ENCODE peak calls at places on chromosome 1, in nine cellular contexts. Y is SJSA1, P is MM.1S, G is skeletal muscle cell, J is AG10803, L is LNCaP clone FGC, K is endothelial cell of umbilical vein, U is OCI-LY7, T is mammary epithelial cell. E is an unnamed sample.

GRCh38 chr1:239816090-239816812 is 275.4 kb upstream of the FMN2 start:
- DNase-seq in Y (peak; percentile 48), J (peak; percentile 41), K (no peak), T (peak; percentile 44), U (no peak), P (no peak), L (no peak), G (peak; percentile 43), E (no peak)

GRCh38 chr1:117669572-117669971 is 63.7 kb downstream of the TENT5C start:
- DNase-seq in K (no peak), G (no peak), U (no peak), Y (no peak), P (no peak), L (no peak), J (no peak), T (no peak), E (no peak)

GRCh38 chr1:214946615-214947014 is 135.9 kb upstream of the KCNK2 start:
- DNase-seq in L (no peak), Y (no peak), J (peak; percentile 54), U (no peak), T (no peak), G (no peak), K (no peak), P (no peak), E (no peak)

GRCh38 chr1:94903318-94904009 is 23.4 kb downstream of the CNN3 start:
- DNase-seq in P (no peak), U (no peak), L (no peak), K (no peak), J (peak; percentile 21), Y (no peak), T (no peak), G (no peak), E (no peak)

GRCh38 chr1:193932979-193933378 is 746.6 kb upstream of the B3GALT2 start:
- DNase-seq in T (no peak), P (no peak), L (no peak), U (no peak), K (no peak), J (no peak), G (no peak), Y (no peak), E (no peak)

GRCh38 chr1:87334351-87335174 is 5.9 kb downstream of the LMO4 start:
- DNase-seq in Y (peak; percentile 42), U (peak; percentile 30), P (peak; percentile 64), J (no peak), K (peak; percentile 39), T (peak; percentile 24), G (no peak), L (no peak), E (no peak)

GRCh38 chr1:37096523-37096922 is 62.2 kb upstream of the GRIK3 start:
- DNase-seq in J (no peak), T (no peak), G (no peak), P (no peak), U (peak; percentile 50), Y (no peak), L (no peak), K (peak; percentile 2), E (peak; percentile 34)

GRCh38 chr1:41803656-41804055 is 115.1 kb downstream of the HIVEP3 start:
- DNase-seq in K (no peak), G (no peak), J (no peak), Y (no peak), P (no peak), U (no peak), L (no peak), T (peak; percentile 55), E (no peak)

GRCh38 chr1:56188855-56189254 is 390.5 kb downstream of the PLPP3 start:
- DNase-seq in K (no peak), L (no peak), G (no peak), U (no peak), J (no peak), P (no peak), Y (no peak), T (no peak), E (no peak)

GRCh38 chr1:238681021-238681420 is 705.3 kb upstream of the CHRM3 start:
- DNase-seq in Y (no peak), K (no peak), T (peak; percentile 75), G (peak; percentile 70), U (no peak), P (no peak), J (peak; percentile 6), L (no peak), E (no peak)

GRCh38 chr1:53195913-53196484 is 625 bp upstream of the CPT2 start:
- DNase-seq in U (no peak), T (no peak), L (no peak), Y (no peak), J (no peak), G (no peak), P (no peak), K (no peak), E (no peak)
- H3K4me3 ChIP-seq in U (peak overlapping the region; percentile 78), T (peak overlapping the region; percentile 92), L (peak overlapping the region; percentile 92), Y (peak overlapping the region; percentile 94), J (peak overlapping the region; percentile 87), G (peak overlapping the region; percentile 84), P (peak overlapping the region; percentile 94), K (peak overlapping the region; percentile 92), E (peak overlapping the region; percentile 88)

DNA sequence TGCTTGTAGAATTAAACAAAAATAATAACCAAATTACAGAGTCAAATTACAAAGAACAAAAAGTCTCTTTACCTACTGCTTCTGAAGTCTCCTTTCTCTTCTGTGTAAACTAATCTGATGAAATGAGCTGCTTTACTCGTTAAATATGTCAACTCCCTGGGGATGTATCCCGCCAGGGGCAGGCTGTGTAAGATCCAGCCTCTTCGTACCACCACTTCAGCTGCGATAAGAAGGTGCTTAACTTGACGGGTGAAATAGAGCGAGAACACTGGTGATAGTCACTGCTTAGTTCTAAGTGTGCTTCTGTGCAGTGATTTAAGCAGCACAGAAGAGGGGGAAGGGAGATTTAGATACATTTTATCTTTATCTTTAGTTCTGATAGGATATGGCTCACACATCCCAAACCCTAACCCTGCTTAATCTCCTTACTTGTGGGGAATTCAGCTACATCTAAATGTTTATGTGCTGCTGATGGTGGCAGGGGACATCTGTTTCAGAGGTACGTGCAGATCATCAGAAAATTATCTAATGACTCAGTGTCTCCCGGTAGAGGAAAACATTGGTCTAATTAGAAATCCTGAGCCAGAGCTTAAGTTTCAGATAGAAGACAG is 46.0 kb downstream of the RHOU start:
- DNase-seq in T (no peak), G (no peak), Y (no peak), K (no peak), L (no peak), J (peak; percentile 47), U (no peak), P (no peak), E (no peak)
- H3K4me3 ChIP-seq in T (no peak overlapping the region), G (no peak overlapping the region), Y (no peak overlapping the region), K (no peak overlapping the region), L (no peak overlapping the region), J (no peak overlapping the region), U (no peak overlapping the region), P (no peak overlapping the region), E (no peak overlapping the region)

GRCh38 chr1:28811369-28811765 is 603 bp upstream of the OPRD1 start:
- DNase-seq in Y (no peak), G (no peak), P (no peak), T (no peak), L (no peak), K (no peak), U (no peak), J (no peak), E (no peak)
- H3K4me3 ChIP-seq in Y (no peak overlapping the region), G (no peak overlapping the region), P (no peak overlapping the region), T (no peak overlapping the region), L (no peak overlapping the region), K (no peak overlapping the region), U (no peak overlapping the region), J (no peak overlapping the region), E (no peak overlapping the region)

DNA sequence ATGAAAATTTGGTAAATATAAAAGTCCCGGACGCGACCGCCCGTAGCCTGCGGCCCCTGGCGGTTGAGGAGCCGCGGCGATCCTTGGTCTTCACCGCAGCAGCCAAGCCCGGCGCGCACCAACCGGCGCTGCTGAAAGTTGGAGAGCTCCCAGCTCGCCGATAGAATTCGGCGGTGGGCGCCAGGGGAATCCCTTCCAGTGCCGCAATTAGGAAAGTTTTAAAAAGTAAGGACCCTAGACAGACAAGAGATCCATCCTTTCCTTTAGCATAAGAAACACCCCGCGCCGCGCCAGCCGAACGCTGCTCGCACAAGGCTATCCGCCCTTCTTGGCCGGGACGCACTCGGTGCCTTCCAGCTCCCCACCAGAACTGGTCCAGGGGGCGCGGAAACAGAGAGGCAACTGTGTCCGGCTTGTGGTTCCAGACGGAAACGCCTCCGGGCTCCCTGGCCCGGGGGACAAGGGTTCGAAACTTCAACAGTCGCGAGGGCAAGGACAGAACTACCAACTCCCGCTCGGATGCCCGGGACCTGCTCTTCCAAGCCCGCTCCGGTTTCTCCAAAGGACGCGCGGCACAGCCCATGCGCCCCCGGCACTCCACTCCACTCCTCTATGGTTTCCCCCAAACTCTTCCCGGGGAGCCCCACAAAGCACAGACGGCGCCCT is 1.7 kb downstream of the FAM78B start:
- DNase-seq in Y (no peak), K (peak; percentile 44), L (no peak), G (no peak), P (peak; percentile 90), U (peak; percentile 3), T (peak; percentile 60), J (peak; percentile 42), E (no peak)
- H3K4me3 ChIP-seq in Y (no peak overlapping the region), K (no peak overlapping the region), L (no peak overlapping the region), G (peak overlapping the region; percentile 16), P (peak overlapping the region; percentile 49), U (no peak overlapping the region), T (peak overlapping the region; percentile 65), J (peak overlapping the region; percentile 30), E (peak overlapping the region; percentile 57)

DNA sequence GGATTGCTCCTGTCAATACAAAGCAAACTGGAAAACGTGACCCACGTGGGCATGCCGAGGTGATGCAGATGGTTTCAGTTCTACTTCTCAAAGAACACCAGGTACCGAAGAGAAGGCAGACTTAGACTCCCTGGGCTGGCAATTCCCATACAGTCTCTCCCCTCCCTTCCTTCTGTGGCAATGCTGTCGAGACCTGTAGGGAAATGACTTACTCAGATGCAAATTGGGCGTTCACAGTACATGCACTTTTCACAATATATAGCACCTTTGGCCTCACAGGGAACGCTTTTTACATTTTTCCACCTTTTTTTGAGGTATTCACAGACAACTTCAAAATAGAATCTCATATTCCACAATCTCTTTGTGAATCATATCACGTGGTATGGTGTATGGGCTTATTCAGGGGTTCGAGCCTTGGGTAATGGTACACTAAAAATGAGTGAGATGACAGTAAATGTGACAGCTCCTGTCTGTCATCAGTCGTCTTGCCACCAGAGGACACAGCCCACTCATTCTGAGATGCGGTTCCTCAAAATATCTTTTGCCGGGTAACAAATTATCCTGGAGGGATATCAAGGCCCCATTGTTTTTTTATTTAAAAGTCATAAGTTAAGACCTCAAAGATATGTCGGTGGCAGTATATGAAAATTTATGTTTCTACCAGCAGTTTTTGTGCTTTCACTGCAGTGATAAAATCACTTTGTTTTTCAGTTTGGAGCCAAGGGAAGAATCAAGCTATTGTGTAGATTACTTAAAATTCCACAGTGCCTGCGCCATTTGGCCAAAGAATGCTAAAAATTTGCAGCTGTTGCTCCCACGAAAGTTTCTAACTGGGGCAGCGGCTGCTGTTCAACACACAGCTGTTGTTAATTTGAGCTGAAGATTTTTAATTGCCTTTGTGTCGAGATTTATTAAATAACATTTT is 168.4 kb downstream of the ZZZ3 start:
- DNase-seq in J (peak; percentile 98), L (no peak), G (peak; percentile 70), T (peak; percentile 32), K (peak; percentile 88), Y (peak; percentile 83), U (no peak), P (no peak), E (no peak)
- H3K4me3 ChIP-seq in J (no peak overlapping the region), L (no peak overlapping the region), G (no peak overlapping the region), T (no peak overlapping the region), K (no peak overlapping the region), Y (no peak overlapping the region), U (no peak overlapping the region), P (no peak overlapping the region), E (no peak overlapping the region)